ENCODE peak calls at places on chromosomes 12 and 14, in nine cellular contexts. J is GM10248; M is T-helper 9 cell; O is hepatocyte; R is EL; F is activated T-helper 1 cell treated with Interleukin-2 at 50 U/mL for 16 hours; D is activated naive CD8-positive, alpha-beta T cell treated with anti-CD3 and anti-CD28 coated beads, Interleukin-2, amount 50 U/mL, for 24 hours; T is NCI-H1048; I is Calu3. B is an unnamed sample.

GRCh38 chr12:42902001-42902400 is 312.5 kb upstream of the PRICKLE1 start:
- DNase-seq in I (no peak), T (no peak), O (no peak), R (no peak), M (no peak), D (no peak), F (no peak), J (no peak), B (no peak)

GRCh38 chr12:49868952-49869815 is 26.3 kb upstream of the BCDIN3D start:
- DNase-seq in T (no peak), O (peak; percentile 93), I (no peak), D (no peak), F (no peak), J (no peak), R (peak; percentile 96), M (no peak), B (peak; percentile 81)

GRCh38 chr14:33475623-33476022 is 475.3 kb downstream of the EGLN3 start:
- DNase-seq in T (no peak), M (peak; percentile 1), O (peak; percentile 44), F (no peak), D (peak; percentile 7), I (peak; percentile 58), J (no peak), R (peak; percentile 69), B (no peak)

GRCh38 chr12:123096159-123096558 is 54.7 kb downstream of the PITPNM2 start:
- DNase-seq in F (no peak), R (no peak), I (no peak), T (no peak), J (no peak), D (no peak), O (no peak), M (no peak), B (no peak)

GRCh38 chr12:4116251-4117111 is 157.1 kb upstream of the CCND2 start:
- DNase-seq in F (no peak), T (no peak), J (no peak), I (peak; percentile 14), R (peak; percentile 90), M (no peak), D (no peak), O (peak; percentile 37), B (peak; percentile 86)

GRCh38 chr12:3492868-3493224 is 1.8 kb downstream of the PRMT8 start:
- DNase-seq in I (no peak), T (no peak), F (no peak), O (no peak), D (no peak), J (no peak), M (no peak), R (no peak), B (no peak)

GRCh38 chr14:56173360-56173922 is 55.2 kb downstream of the PELI2 start:
- DNase-seq in D (no peak), O (no peak), I (no peak), M (no peak), T (no peak), R (no peak), F (no peak), J (no peak), B (no peak)

GRCh38 chr12:32264995-32265394 is 134.4 kb upstream of the FGD4 start:
- DNase-seq in J (peak; percentile 27), D (no peak), I (no peak), M (no peak), T (no peak), R (no peak), F (no peak), O (peak; percentile 20), B (peak; percentile 33)

GRCh38 chr14:65080954-65081747 is 21.2 kb downstream of the MAX start:
- DNase-seq in J (no peak), I (no peak), D (no peak), M (no peak), F (no peak), R (peak; percentile 26), T (no peak), O (peak; percentile 86), B (no peak)

GRCh38 chr14:69395929-69396328 is 2.2 kb downstream of the ERH start:
- DNase-seq in F (no peak), M (no peak), R (no peak), O (no peak), J (no peak), I (no peak), D (no peak), T (no peak), B (no peak)

GRCh38 chr14:52901357-52901980 is 49.4 kb downstream of the FERMT2 start:
- DNase-seq in J (no peak), M (no peak), D (no peak), F (no peak), O (no peak), T (no peak), R (no peak), I (no peak), B (no peak)

GRCh38 chr14:52235434-52235833 is 32.1 kb upstream of the PTGDR start:
- DNase-seq in R (no peak), T (no peak), J (no peak), O (no peak), F (no peak), D (no peak), I (no peak), M (no peak), B (no peak)

GRCh38 chr12:56160160-56160763 is 2.1 kb downstream of the MYL6 start:
- DNase-seq in O (no peak), I (no peak), F (peak; percentile 47), D (peak; percentile 56), M (peak; percentile 56), T (no peak), R (peak; percentile 70), J (no peak), B (peak; percentile 60)

GRCh38 chr12:102504280-102504679 is 23.9 kb upstream of the IGF1 start:
- DNase-seq in O (no peak), R (no peak), M (no peak), J (no peak), I (no peak), D (no peak), T (no peak), F (no peak), B (no peak)

GRCh38 chr12:2535583-2536187 is 259.1 kb upstream of the FKBP4 start:
- DNase-seq in J (no peak), F (no peak), I (no peak), D (no peak), O (no peak), R (peak; percentile 45), T (no peak), M (no peak), B (no peak)

GRCh38 chr12:14854586-14855163 is 11.3 kb upstream of the ART4 start:
- DNase-seq in O (no peak), I (no peak), J (peak; percentile 17), R (peak; percentile 23), F (no peak), T (no peak), D (no peak), M (no peak), B (peak; percentile 67)

GRCh38 chr12:69985656-69986055 is 160.6 kb downstream of the MYRFL start:
- DNase-seq in J (peak; percentile 31), I (peak; percentile 73), T (no peak), M (no peak), R (peak; percentile 9), O (no peak), F (no peak), D (peak; percentile 18), B (no peak)

GRCh38 chr14:58677525-58677924 is 39.8 kb downstream of the DACT1 start:
- DNase-seq in J (no peak), D (no peak), F (no peak), O (no peak), R (no peak), M (no peak), I (no peak), T (no peak), B (no peak)

GRCh38 chr12:47744005-47744651 is 14.6 kb downstream of the RAPGEF3 start:
- DNase-seq in I (peak; percentile 78), F (peak; percentile 32), M (peak; percentile 48), O (peak; percentile 83), T (peak; percentile 30), J (peak; percentile 63), D (peak; percentile 53), R (no peak), B (no peak)

GRCh38 chr12:53308276-53308675 is 8.8 kb downstream of the MYG1 start:
- DNase-seq in D (no peak), O (no peak), I (no peak), R (no peak), F (no peak), M (no peak), T (no peak), J (no peak), B (no peak)

GRCh38 chr12:42705863-42706262 is 116.3 kb upstream of the PRICKLE1 start:
- DNase-seq in O (peak; percentile 48), I (no peak), D (no peak), F (no peak), J (no peak), R (peak; percentile 94), T (no peak), M (no peak), B (peak; percentile 84)

GRCh38 chr14:51328089-51328941 is 88.3 kb downstream of the TMX1 start:
- DNase-seq in R (peak; percentile 56), M (no peak), O (no peak), I (no peak), T (no peak), F (no peak), D (peak; percentile 59), J (no peak), B (peak; percentile 67)

GRCh38 chr12:19572920-19573558 is 133.7 kb downstream of the AEBP2 start:
- DNase-seq in R (peak; percentile 64), T (no peak), O (peak; percentile 27), M (no peak), D (peak; percentile 25), F (no peak), I (peak; percentile 45), J (peak; percentile 30), B (peak; percentile 61)